ENCODE peak calls at places on chromosomes 5 and 9, in ten cellular contexts. M, O, J, V, G, S, Z, K, X and R are unnamed samples.

GRCh38 chr5:120769291-120769872 is 305.3 kb downstream of the PRR16 start:
- DNase-seq in M (no peak), O (no peak), J (no peak), V (no peak), G (no peak), S (no peak), Z (no peak), K (peak), X (no peak), R (no peak)

GRCh38 chr9:97954550-97954989 is 16.6 kb upstream of the HEMGN start:
- DNase-seq in M (peak), O (no peak), J (peak), V (peak), G (no peak), S (peak), Z (peak), K (peak), X (no peak), R (no peak)

GRCh38 chr9:112570731-112571167 is 84.1 kb downstream of the KIAA1958 start:
- DNase-seq in M (no peak), O (no peak), J (peak), V (peak), G (no peak), S (peak), Z (no peak), K (no peak), X (no peak), R (no peak)

GRCh38 chr5:9505215-9505614 is 40.7 kb downstream of the SEMA5A start:
- DNase-seq in M (no peak), O (no peak), J (no peak), V (no peak), G (no peak), S (no peak), Z (no peak), K (peak), X (no peak), R (no peak)

GRCh38 chr5:143757116-143757515 is 54.8 kb upstream of the HMHB1 start:
- DNase-seq in M (no peak), O (no peak), J (no peak), V (no peak), G (no peak), S (no peak), Z (no peak), K (peak), X (no peak), R (no peak)

GRCh38 chr5:16806691-16807433 is 129.2 kb downstream of the MYO10 start:
- DNase-seq in M (no peak), O (no peak), J (no peak), V (no peak), G (no peak), S (no peak), Z (no peak), K (no peak), X (no peak), R (no peak)

GRCh38 chr5:174453690-174454089 is 270.7 kb upstream of the MSX2 start:
- DNase-seq in M (peak), O (no peak), J (no peak), V (no peak), G (no peak), S (no peak), Z (no peak), K (no peak), X (no peak), R (no peak)

GRCh38 chr5:56698463-56699381 is 116.6 kb upstream of the MAP3K1 start:
- DNase-seq in M (peak), O (no peak), J (no peak), V (no peak), G (no peak), S (peak), Z (peak), K (no peak), X (no peak), R (no peak)

GRCh38 chr9:100098241-100098886 is 436 bp downstream of the ERP44 start:
- DNase-seq in M (no peak), O (peak), J (peak), V (peak), G (peak), S (peak), Z (no peak), K (peak), X (peak), R (no peak)

GRCh38 chr5:148401604-148402003 is 17.8 kb downstream of the FBXO38 start:
- DNase-seq in M (no peak), O (no peak), J (no peak), V (no peak), G (no peak), S (no peak), Z (no peak), K (peak), X (no peak), R (no peak)

GRCh38 chr5:118883396-118883795 is 105.0 kb downstream of the DTWD2 start:
- DNase-seq in M (no peak), O (no peak), J (no peak), V (no peak), G (no peak), S (no peak), Z (no peak), K (no peak), X (no peak), R (no peak)

DNA sequence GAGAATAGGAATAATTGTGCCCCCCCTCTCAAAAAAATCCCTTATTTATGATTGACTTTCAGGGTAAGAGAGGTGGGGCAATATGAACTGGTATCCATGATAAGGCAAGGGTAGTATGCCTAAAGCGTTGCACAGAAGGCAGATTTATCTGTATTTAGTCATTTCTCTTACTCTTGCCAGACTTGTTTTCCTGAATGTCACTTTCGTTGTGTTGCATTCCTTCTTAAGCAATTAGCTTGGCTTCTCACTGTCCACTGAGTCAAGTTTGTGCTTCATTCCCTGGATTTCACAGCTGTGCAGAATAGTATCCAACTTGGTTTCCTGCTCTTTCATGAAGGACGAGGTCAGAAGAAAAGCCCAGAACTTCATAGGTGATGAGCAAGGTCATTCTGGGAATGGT is 301.5 kb upstream of the ACTBL2 start:
- DNase-seq in M (no peak), O (no peak), J (no peak), V (no peak), G (no peak), S (no peak), Z (no peak), K (peak), X (no peak), R (no peak)
- H3K27ac ChIP-seq in M (no peak), O (no peak), J (no peak), V (no peak), G (no peak), S (no peak), Z (no peak), K (peak), X (no peak), R (peak)

DNA sequence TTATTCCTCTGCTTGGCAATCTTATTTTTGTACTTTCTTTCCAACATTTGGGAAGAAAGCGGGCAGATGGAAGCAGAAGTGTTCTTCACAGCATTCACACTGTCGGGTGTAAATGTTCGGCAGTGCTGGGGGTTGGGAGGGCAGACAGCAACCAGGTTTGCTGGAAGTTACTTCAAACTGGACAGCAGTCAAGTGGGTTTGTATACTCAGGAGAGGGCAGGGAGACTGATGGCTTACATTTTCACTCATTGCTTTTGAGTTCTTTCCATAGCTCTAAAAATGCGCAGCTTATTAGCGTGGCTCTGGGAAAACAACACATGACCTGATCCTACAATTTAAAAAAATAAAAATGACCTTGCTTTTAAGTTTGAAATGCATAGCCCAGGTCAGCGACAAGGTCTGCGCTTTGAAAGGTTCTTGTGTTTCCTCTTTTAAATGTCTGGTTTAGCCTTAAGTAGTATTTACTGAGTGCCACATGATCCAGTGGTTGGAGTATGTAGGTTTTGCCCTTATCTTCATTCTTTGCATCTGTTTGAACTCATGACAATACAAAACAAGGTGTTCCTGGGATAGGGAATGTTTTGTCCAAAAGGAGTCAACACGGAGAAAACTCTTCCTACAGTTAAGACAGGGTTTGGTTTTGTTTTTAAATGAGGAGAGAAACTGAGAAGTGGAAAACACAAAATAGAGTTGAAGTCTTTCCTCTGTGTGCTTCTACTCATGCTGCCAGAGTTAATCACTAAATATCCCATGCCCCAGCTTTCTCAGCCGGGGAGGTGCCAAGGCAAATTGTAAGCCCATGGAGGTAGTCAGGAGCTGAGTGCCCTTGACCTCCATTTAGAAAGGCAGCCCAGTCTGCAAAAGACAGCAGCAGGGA is 132.7 kb upstream of the DMRT1 start:
- DNase-seq in M (no peak), O (no peak), J (no peak), V (no peak), G (no peak), S (no peak), Z (peak), K (peak), X (no peak), R (no peak)
- H3K4me3 ChIP-seq in M (no peak), O (peak), J (peak), V (no peak), G (peak), S (peak), Z (peak), K (peak), X (peak), R (peak)

GRCh38 chr5:79256563-79256962 is 20.6 kb downstream of the JMY start:
- DNase-seq in M (no peak), O (no peak), J (no peak), V (no peak), G (no peak), S (no peak), Z (no peak), K (no peak), X (no peak), R (peak)
- H3K27ac ChIP-seq in M (no peak), O (no peak), J (no peak), V (no peak), G (no peak), S (no peak), Z (no peak), K (no peak), X (no peak), R (no peak)

DNA sequence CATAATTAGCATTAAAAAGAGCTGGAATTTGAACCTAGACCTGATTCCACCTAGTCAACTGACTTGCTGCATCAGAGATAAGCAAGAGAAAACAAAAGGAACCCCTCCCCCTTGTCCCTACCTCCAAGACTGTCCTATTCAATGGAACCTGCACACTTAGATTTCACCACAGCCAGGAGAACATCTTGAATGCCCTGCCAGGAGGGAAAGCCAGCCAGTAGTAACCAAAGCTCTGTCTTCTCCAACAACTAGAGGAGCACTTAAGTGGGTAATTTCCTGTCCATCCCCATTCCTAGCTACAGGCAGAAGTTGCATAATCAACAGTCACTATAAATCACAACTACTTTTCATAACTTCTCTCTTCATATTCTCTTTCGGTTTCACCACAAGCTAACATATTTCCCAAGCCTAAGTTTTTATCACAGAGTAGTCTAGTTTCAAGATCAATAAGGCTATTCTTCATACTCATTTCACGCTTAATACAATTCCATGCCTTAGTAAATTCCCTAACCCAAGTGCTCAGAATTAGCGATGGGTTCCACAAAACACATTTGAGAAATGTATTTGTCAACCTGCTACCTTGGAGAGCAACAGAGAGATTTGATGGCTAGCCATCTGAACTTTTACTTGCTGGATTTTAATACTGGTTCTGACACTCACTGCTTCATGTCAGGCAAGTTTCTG is 2.2 kb downstream of the DENND1A start:
- DNase-seq in M (no peak), O (no peak), J (peak), V (peak), G (no peak), S (no peak), Z (peak), K (peak), X (no peak), R (peak)
- H3K4me3 ChIP-seq in M (no peak), O (peak), J (no peak), V (no peak), G (no peak), S (peak), Z (peak), K (peak), X (no peak), R (no peak)

DNA sequence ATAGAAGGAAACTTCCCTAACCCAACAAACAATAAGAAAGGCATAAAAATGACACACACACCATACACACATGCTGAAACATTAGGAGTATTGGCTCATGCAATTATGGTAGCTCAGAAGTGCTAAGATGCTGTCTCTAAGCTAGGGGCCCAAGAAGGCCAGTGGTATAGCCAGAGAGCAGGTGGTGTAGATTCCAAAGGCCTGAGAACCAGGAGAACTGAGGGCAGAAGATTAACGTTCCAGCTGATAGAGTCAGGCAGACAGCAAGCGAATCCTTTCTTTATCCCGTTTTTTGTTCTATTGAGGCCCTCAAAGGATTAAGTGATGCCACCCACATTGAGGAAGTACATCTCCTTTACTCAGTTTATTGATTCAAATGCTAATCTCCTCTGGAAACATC is 262.9 kb downstream of the EPB41L4A start:
- DNase-seq in M (no peak), O (no peak), J (no peak), V (no peak), G (no peak), S (no peak), Z (no peak), K (no peak), X (no peak), R (no peak)
- H3K27ac ChIP-seq in M (no peak), O (no peak), J (no peak), V (no peak), G (no peak), S (no peak), Z (no peak), K (no peak), X (no peak), R (no peak)